ENCODE peak calls at places on chromosomes 12 and 14, in four cellular contexts. F, B, Q and D are unnamed samples.

GRCh38 chr14:64703393-64704144 is 655 bp upstream of the PLEKHG3 start:
- DNase-seq in F (no peak), B (no peak), Q (no peak), D (no peak)

GRCh38 chr12:113232787-113233585 is 11.7 kb downstream of the TPCN1 start:
- DNase-seq in F (no peak), B (peak), Q (peak), D (peak)

GRCh38 chr12:53956251-53956887 is 1.7 kb downstream of the HOXC12 start:
- DNase-seq in F (no peak), B (peak), Q (no peak), D (no peak)

GRCh38 chr14:52110441-52111086 is 41.7 kb upstream of the NID2 start:
- DNase-seq in F (no peak), B (no peak), Q (no peak), D (no peak)

GRCh38 chr12:124862768-124863408 is 776 bp downstream of the SCARB1 start:
- DNase-seq in F (no peak), B (no peak), Q (no peak), D (no peak)

GRCh38 chr14:59013672-59014298 is 174.7 kb upstream of the DAAM1 start:
- DNase-seq in F (no peak), B (no peak), Q (no peak), D (no peak)

GRCh38 chr14:81331229-81332026 is 68.7 kb downstream of the STON2 start:
- DNase-seq in F (no peak), B (no peak), Q (no peak), D (no peak)

GRCh38 chr12:120866143-120866542 is 38.0 kb downstream of the SPPL3 start:
- DNase-seq in F (no peak), B (no peak), Q (no peak), D (no peak)

GRCh38 chr14:20690848-20691640 is 2.5 kb downstream of the ANG start:
- DNase-seq in F (peak), B (peak), Q (peak), D (peak)

GRCh38 chr12:22431693-22432251 is 97.3 kb upstream of the ST8SIA1 start:
- DNase-seq in F (no peak), B (no peak), Q (no peak), D (no peak)

GRCh38 chr12:103955811-103956514 is 9.7 kb upstream of the TDG start:
- DNase-seq in F (no peak), B (no peak), Q (no peak), D (no peak)

GRCh38 chr12:80837342-80837978 is 100.3 kb downstream of the LIN7A start:
- DNase-seq in F (no peak), B (no peak), Q (no peak), D (no peak)

GRCh38 chr12:113056631-113057488 is at the start of gene DTX1:
- DNase-seq in F (no peak), B (no peak), Q (no peak), D (no peak)

GRCh38 chr14:58637391-58638230 is at the start of gene DACT1:
- DNase-seq in F (peak), B (no peak), Q (no peak), D (peak)

GRCh38 chr12:60148109-60148508 is 552.3 kb downstream of the SLC16A7 start:
- DNase-seq in F (peak), B (no peak), Q (no peak), D (no peak)

GRCh38 chr12:7937867-7938506 is 2.0 kb upstream of the SLC2A3 start:
- DNase-seq in F (peak), B (no peak), Q (no peak), D (no peak)

GRCh38 chr14:55353686-55354467 is 57.8 kb downstream of the ATG14 start:
- DNase-seq in F (no peak), B (no peak), Q (no peak), D (no peak)

GRCh38 chr14:71607056-71607455 is 325.2 kb upstream of the RGS6 start:
- DNase-seq in F (no peak), B (no peak), Q (no peak), D (no peak)

GRCh38 chr14:23171251-23171975 is 12.0 kb downstream of the SLC7A8 start:
- DNase-seq in F (no peak), B (no peak), Q (no peak), D (no peak)

GRCh38 chr12:106044773-106045172 is 94.0 kb downstream of the NUAK1 start:
- DNase-seq in F (no peak), B (no peak), Q (no peak), D (no peak)

GRCh38 chr12:124482567-124482893 is 84.9 kb downstream of the NCOR2 start:
- DNase-seq in F (no peak), B (no peak), Q (no peak), D (no peak)

GRCh38 chr12:75130811-75131210 is 78.8 kb downstream of the KCNC2 start:
- DNase-seq in F (no peak), B (no peak), Q (no peak), D (no peak)

GRCh38 chr14:64510825-64511679 is 6.5 kb downstream of the ZBTB1 start:
- DNase-seq in F (peak), B (no peak), Q (no peak), D (no peak)

GRCh38 chr14:32250681-32251080 is 47.6 kb upstream of the RNU6-8 start:
- DNase-seq in F (no peak), B (no peak), Q (no peak), D (no peak)

GRCh38 chr12:19002192-19002591 is 127.3 kb upstream of the PLEKHA5 start:
- DNase-seq in F (no peak), B (no peak), Q (no peak), D (no peak)

GRCh38 chr12:58420496-58420895 is 479.1 kb downstream of the ATP23 start:
- DNase-seq in F (no peak), B (no peak), Q (no peak), D (no peak)

GRCh38 chr12:71752887-71753286 is 1.8 kb upstream of the RAB21 start:
- DNase-seq in F (peak), B (no peak), Q (no peak), D (no peak)
- TF ChIP-seq SPI1 in F (no peak), B (no peak), Q (no peak), D (no peak)

DNA sequence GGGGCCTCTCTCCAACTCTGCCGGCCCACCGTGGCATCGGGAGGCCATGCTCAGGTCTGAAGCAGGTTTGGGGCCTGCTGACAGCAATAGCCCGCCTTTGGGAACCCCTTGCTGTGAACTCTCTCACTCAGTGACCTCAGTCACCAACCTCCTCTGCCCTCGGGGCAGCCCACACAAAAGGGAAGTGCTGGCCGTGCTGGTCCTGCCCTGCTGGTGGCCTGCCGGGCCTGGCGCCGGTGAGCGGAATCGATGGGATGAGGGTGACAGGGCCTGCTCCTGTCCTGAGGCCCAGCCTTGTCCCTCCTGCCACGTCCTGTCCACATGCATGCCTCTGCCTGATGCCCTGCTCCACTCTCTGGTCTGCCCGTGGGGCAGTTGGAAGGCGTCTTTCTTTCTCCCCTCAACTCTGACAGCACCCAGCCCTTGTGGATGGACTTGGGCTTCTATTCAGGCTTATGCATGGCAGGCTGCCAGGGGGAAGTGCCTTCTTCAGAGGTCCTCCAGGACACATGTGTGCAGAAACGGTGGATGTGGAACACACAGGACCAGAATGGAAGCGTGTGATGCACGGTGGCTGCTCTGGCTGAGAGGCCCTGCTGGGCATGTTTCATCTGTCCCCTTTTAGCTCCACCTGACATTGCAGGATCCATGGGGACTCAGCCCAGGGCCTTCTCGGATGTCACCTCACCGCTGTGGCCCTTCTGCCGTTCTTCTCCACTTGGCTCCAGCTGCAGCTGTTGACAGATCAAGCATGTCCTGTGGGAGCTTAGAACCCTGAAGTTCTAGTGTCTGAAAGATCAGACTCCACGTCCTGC is 31.9 kb downstream of the IL31 start:
- DNase-seq in F (no peak), B (no peak), Q (no peak), D (no peak)
- TF ChIP-seq POLR2AphosphoS5 in F (no peak), B (no peak), Q (no peak), D (no peak)

DNA sequence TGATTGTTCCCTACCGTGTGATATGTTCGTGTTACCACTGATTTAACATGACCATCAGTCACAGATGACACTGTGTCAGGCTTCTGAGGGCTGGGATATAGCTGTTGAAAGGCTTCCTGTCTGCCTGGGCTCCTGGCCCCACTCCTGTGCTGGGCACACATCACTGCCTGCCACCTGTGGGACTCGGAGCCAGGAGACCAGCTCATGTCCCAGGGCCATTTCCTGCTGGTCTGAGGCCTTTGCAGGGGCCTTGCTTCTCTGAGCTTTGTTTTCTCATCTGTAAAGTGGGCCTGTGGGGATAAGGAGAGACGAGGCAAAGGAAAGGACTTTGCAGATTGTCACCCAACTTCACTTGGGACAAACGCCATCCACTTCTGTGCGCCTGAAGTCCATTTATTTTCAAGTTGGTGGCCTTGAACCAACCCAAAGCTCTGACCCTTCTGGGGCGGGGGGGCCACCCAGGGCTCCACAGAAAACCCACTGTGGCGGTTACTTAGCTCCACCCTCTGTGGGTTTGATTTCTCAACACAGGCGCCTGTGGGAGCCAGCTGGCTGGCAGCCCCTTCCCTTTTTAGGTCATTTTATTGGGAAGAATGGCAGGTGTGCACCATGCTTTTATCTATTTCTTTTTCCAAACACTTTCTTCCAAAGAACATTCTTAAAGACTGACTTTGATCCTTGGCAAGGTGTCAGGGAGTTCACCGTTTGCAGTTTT is 54.1 kb downstream of the BEGAIN start:
- DNase-seq in F (peak), B (no peak), Q (no peak), D (no peak)
- TF ChIP-seq SPI1 in F (no peak), B (peak), Q (no peak), D (no peak)

DNA sequence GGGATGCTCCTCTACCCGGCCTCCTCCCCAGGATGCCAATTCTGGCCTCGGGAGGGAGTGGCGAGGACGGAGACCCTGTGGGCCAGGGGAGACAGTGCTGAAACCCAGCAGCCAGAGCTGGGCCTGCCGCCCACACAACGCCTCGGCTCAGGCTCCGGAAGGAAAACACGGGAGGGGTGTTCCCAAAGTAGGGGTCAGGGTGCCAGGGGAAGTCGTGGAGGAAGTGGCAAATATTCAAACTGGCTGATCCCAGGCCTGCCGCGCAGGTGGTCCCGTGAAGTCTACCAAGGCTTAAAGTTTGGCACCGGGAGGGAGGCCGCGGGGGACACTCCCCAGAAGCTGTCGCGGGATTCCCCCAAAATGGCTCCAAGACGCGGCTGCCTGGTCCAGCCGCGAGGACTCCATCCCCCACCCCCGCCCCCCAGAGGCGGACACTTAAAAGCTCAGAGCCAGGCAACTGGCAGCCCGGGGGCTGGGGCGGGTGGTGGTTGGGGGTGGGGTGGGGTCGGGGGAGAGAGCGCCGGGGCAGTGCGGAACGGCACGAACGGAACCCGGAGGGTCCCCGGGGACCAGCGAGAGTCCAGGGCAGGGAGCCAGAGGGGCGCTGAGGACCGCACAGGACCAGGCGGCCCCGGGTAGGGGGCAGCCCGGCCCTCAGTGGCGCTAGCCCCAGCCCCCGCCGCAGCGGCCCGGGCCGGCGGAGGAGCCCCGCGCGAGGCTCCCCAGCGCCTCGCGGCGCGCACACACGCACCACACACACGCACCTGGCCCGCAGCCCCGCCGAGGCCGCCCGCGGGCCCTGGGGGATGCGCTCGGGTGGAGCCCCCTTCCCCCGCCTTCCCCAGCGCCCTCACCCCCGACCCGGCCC is 20.0 kb downstream of the BEGAIN start:
- DNase-seq in F (no peak), B (no peak), Q (no peak), D (no peak)
- TF ChIP-seq POLR2AphosphoS5 in F (no peak), B (no peak), Q (no peak), D (no peak)

GRCh38 chr12:66898700-66899469 is 220.0 kb upstream of the GRIP1 start:
- DNase-seq in F (no peak), B (no peak), Q (no peak), D (no peak)

GRCh38 chr12:66902020-66902419 is 223.1 kb upstream of the GRIP1 start:
- DNase-seq in F (no peak), B (no peak), Q (no peak), D (no peak)

GRCh38 chr12:66900616-66901015 is 221.7 kb upstream of the GRIP1 start:
- DNase-seq in F (no peak), B (no peak), Q (no peak), D (no peak)

GRCh38 chr12:66899567-66899966 is 220.7 kb upstream of the GRIP1 start:
- DNase-seq in F (no peak), B (no peak), Q (no peak), D (no peak)

DNA sequence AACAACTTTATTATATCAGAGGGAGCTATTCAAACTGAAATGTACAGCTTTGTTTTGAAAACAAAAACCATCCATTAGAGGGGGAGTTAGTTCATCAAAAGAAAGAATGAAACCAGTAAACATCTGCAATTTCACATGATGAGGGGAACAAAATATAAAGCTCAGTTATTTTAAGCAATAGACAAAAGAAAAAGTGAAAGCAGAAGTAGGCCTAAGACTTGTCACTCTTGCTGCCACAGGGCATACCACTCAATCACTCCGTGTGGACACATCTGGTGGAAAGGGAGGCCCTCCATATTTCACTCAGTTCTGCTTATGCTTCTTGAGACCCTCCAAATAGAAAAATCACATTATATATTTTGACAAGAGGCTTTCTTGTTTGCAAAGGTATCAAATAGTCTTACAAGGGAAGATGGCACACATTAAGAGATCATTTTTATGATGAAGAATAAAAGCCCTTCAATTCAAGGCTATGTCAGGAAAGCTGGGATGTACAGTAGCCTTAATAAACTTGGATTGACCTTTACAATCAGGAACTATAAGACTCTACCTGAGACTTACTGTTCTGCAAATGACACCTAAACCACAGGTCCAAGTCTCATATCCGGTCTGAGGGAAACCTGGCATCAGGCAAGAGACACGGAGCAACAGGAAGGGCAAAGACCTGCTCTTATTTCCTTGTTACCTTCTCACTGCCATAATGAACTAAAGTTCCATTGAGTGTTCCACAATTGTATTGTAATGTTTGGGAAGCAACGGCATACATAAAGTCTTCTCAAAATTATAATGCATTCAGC is 222.5 kb upstream of the GRIP1 start:
- DNase-seq in F (no peak), B (no peak), Q (peak), D (peak)
- TF ChIP-seq SPI1 in F (no peak), B (no peak), Q (peak), D (peak)

DNA sequence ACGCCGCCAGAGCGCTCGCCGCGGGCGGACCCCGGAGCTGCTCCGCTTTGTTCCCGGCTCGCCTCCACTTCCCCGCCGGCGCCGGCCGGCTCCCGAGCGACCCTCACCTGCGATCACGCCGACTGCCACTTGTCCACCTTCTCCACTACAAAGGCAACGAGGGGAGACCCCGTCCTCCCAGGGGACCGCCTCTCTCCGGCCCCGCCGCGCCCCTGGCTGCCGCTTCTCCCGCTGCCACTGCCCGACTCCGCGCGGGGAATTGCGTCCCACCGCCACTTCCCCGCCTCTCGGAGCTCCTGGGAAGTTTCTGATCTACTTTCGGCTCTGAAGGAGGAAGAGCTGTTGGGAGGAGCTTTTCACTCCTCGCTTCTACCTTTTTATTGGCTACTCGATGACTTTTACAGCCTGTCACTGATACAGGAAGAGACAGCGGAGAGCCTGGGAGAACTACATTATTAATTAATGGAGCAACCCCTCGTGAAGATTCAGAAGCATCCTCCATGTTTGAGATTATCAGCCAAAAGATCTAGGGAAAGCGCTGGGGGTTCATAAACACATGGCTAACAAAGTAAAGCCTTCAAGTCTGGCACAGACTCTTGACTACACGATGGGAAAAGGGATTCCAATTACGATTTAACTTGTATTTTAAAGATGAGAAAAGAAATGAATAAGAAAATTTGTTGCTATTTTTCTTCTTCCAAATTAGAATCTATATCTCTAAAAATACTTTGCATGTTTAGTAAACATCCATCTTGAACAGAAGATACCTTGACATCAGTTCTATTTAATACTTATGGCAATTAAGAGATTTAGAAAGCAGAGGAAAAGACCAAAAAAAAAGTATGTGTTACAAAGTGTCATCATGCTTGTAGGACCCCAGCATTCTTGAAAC is at the start of gene BAZ1A:
- DNase-seq in F (peak), B (peak), Q (peak), D (peak)
- TF ChIP-seq POLR2AphosphoS5 in F (peak), B (peak), Q (peak), D (peak)

DNA sequence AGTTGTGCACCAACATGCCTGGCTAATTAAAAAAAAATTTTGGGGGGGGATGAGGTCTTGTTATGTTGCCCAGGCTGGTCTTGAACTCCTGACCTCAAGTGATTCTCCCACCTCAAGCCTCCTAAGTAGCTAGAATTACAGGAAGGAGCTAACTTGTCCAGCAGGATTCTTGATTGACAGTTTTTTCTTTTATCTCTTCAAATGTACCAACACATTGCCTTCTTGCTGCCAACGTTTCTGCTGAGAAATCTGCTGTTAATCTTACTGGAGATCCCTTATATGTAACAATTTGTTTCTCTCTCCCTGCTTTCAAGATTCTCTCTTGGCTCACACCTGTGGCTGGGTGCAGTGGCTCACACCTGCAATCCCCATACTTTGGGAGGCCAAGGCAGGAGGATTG is 22.4 kb upstream of the MARK3 start:
- DNase-seq in F (no peak), B (no peak), Q (no peak), D (no peak)
- TF ChIP-seq SPI1 in F (no peak), B (no peak), Q (no peak), D (no peak)